ENCODE peak calls at places on chromosomes 6 and 20, in ten cellular contexts. One of them, this sample, is unnamed.

GRCh38 chr6:115783402-115784061 is 277.2 kb downstream of the FRK start:
- DNase-seq in ascending aorta: peak; percentile 60
- DNase-seq in neural crest cell: no peak
- DNase-seq in AG10803: no peak
- DNase-seq in GM20000: no peak
- DNase-seq in kidney epithelial cell: no peak
- DNase-seq in cardiac muscle cell: no peak
- DNase-seq in mesothelial cell of epicardium: no peak
- DNase-seq in upper lobe of right lung: no peak
- DNase-seq in MCF 10A: peak; percentile 28
- DNase-seq in this sample: no peak

GRCh38 chr6:8195040-8195713 is 92.8 kb upstream of the EEF1E1 start:
- DNase-seq in ascending aorta: no peak
- DNase-seq in neural crest cell: no peak
- DNase-seq in AG10803: no peak
- DNase-seq in GM20000: no peak
- DNase-seq in kidney epithelial cell: no peak
- DNase-seq in cardiac muscle cell: peak; percentile 18
- DNase-seq in mesothelial cell of epicardium: no peak
- DNase-seq in upper lobe of right lung: no peak
- DNase-seq in MCF 10A: no peak
- DNase-seq in this sample: no peak

GRCh38 chr6:148509152-148509571 is 166.5 kb downstream of the SASH1 start:
- DNase-seq in ascending aorta: no peak
- DNase-seq in neural crest cell: no peak
- DNase-seq in AG10803: peak; percentile 55
- DNase-seq in GM20000: no peak
- DNase-seq in kidney epithelial cell: no peak
- DNase-seq in cardiac muscle cell: no peak
- DNase-seq in mesothelial cell of epicardium: no peak
- DNase-seq in upper lobe of right lung: no peak
- DNase-seq in MCF 10A: no peak
- DNase-seq in this sample: no peak

GRCh38 chr6:159959976-159960384 is 8.9 kb upstream of the IGF2R start:
- DNase-seq in ascending aorta: no peak
- DNase-seq in neural crest cell: no peak
- DNase-seq in AG10803: peak; percentile 39
- DNase-seq in GM20000: no peak
- DNase-seq in kidney epithelial cell: no peak
- DNase-seq in cardiac muscle cell: no peak
- DNase-seq in mesothelial cell of epicardium: no peak
- DNase-seq in upper lobe of right lung: no peak
- DNase-seq in MCF 10A: no peak
- DNase-seq in this sample: no peak

GRCh38 chr6:161418458-161418945 is 144.6 kb upstream of the AGPAT4 start:
- DNase-seq in ascending aorta: no peak
- DNase-seq in neural crest cell: peak; percentile 61
- DNase-seq in AG10803: peak; percentile 85
- DNase-seq in GM20000: peak; percentile 57
- DNase-seq in kidney epithelial cell: peak; percentile 55
- DNase-seq in cardiac muscle cell: peak; percentile 81
- DNase-seq in mesothelial cell of epicardium: no peak
- DNase-seq in upper lobe of right lung: no peak
- DNase-seq in MCF 10A: peak; percentile 82
- DNase-seq in this sample: no peak

GRCh38 chr6:157265630-157266029 is 57.7 kb downstream of the TMEM242 start:
- DNase-seq in ascending aorta: no peak
- DNase-seq in neural crest cell: no peak
- DNase-seq in AG10803: no peak
- DNase-seq in GM20000: no peak
- DNase-seq in kidney epithelial cell: no peak
- DNase-seq in cardiac muscle cell: no peak
- DNase-seq in mesothelial cell of epicardium: no peak
- DNase-seq in upper lobe of right lung: peak; percentile 9
- DNase-seq in MCF 10A: no peak
- DNase-seq in this sample: no peak

GRCh38 chr20:23133560-23133998 is 47.5 kb upstream of the CD93 start:
- DNase-seq in ascending aorta: no peak
- DNase-seq in neural crest cell: no peak
- DNase-seq in AG10803: no peak
- DNase-seq in GM20000: no peak
- DNase-seq in kidney epithelial cell: no peak
- DNase-seq in cardiac muscle cell: no peak
- DNase-seq in mesothelial cell of epicardium: no peak
- DNase-seq in upper lobe of right lung: no peak
- DNase-seq in MCF 10A: no peak
- DNase-seq in this sample: no peak

GRCh38 chr6:10478187-10479040 is 42.7 kb upstream of the GCNT2 start:
- DNase-seq in ascending aorta: no peak
- DNase-seq in neural crest cell: peak; percentile 6
- DNase-seq in AG10803: peak; percentile 24
- DNase-seq in GM20000: peak; percentile 77
- DNase-seq in kidney epithelial cell: no peak
- DNase-seq in cardiac muscle cell: peak; percentile 47
- DNase-seq in mesothelial cell of epicardium: no peak
- DNase-seq in upper lobe of right lung: no peak
- DNase-seq in MCF 10A: peak; percentile 65
- DNase-seq in this sample: no peak

GRCh38 chr20:64065973-64066341 is 3.0 kb downstream of the TCEA2 start:
- DNase-seq in ascending aorta: no peak
- DNase-seq in neural crest cell: no peak
- DNase-seq in AG10803: peak; percentile 87
- DNase-seq in GM20000: peak; percentile 86
- DNase-seq in kidney epithelial cell: peak; percentile 74
- DNase-seq in cardiac muscle cell: no peak
- DNase-seq in mesothelial cell of epicardium: no peak
- DNase-seq in upper lobe of right lung: no peak
- DNase-seq in MCF 10A: peak; percentile 89
- DNase-seq in this sample: no peak

GRCh38 chr6:166365221-166365620 is 17.5 kb downstream of the MPC1 start:
- DNase-seq in ascending aorta: no peak
- DNase-seq in neural crest cell: no peak
- DNase-seq in AG10803: peak; percentile 62
- DNase-seq in GM20000: no peak
- DNase-seq in kidney epithelial cell: no peak
- DNase-seq in cardiac muscle cell: no peak
- DNase-seq in mesothelial cell of epicardium: no peak
- DNase-seq in upper lobe of right lung: no peak
- DNase-seq in MCF 10A: no peak
- DNase-seq in this sample: no peak

GRCh38 chr6:33410711-33411631 is at the start of gene PHF1:
- DNase-seq in ascending aorta: no peak
- DNase-seq in neural crest cell: peak; percentile 51
- DNase-seq in AG10803: peak; percentile 86
- DNase-seq in GM20000: peak; percentile 92
- DNase-seq in kidney epithelial cell: no peak
- DNase-seq in cardiac muscle cell: peak; percentile 67
- DNase-seq in mesothelial cell of epicardium: peak; percentile 56
- DNase-seq in upper lobe of right lung: no peak
- DNase-seq in MCF 10A: peak; percentile 82
- DNase-seq in this sample: no peak

GRCh38 chr20:24783631-24784492 is 165.2 kb upstream of the CST7 start:
- DNase-seq in ascending aorta: no peak
- DNase-seq in neural crest cell: no peak
- DNase-seq in AG10803: no peak
- DNase-seq in GM20000: peak; percentile 41
- DNase-seq in kidney epithelial cell: no peak
- DNase-seq in cardiac muscle cell: no peak
- DNase-seq in mesothelial cell of epicardium: no peak
- DNase-seq in upper lobe of right lung: peak; percentile 35
- DNase-seq in MCF 10A: no peak
- DNase-seq in this sample: no peak
- TF ChIP-seq CTCF in ascending aorta: no peak
- TF ChIP-seq CTCF in neural crest cell: peak; percentile 19
- TF ChIP-seq CTCF in AG10803: no peak
- TF ChIP-seq CTCF in GM20000: peak; percentile 26
- TF ChIP-seq CTCF in kidney epithelial cell: no peak
- TF ChIP-seq CTCF in cardiac muscle cell: no peak
- TF ChIP-seq CTCF in mesothelial cell of epicardium: no peak
- TF ChIP-seq CTCF in upper lobe of right lung: no peak
- TF ChIP-seq CTCF in MCF 10A: no peak
- TF ChIP-seq CTCF in this sample: no peak

GRCh38 chr6:3822747-3823445 is 26.3 kb upstream of the FAM50B start:
- DNase-seq in ascending aorta: no peak
- DNase-seq in neural crest cell: no peak
- DNase-seq in AG10803: peak; percentile 54
- DNase-seq in GM20000: no peak
- DNase-seq in kidney epithelial cell: no peak
- DNase-seq in cardiac muscle cell: no peak
- DNase-seq in mesothelial cell of epicardium: no peak
- DNase-seq in upper lobe of right lung: no peak
- DNase-seq in MCF 10A: no peak
- DNase-seq in this sample: no peak

GRCh38 chr6:3816251-3816650 is 32.9 kb upstream of the FAM50B start:
- DNase-seq in ascending aorta: no peak
- DNase-seq in neural crest cell: no peak
- DNase-seq in AG10803: no peak
- DNase-seq in GM20000: no peak
- DNase-seq in kidney epithelial cell: no peak
- DNase-seq in cardiac muscle cell: no peak
- DNase-seq in mesothelial cell of epicardium: no peak
- DNase-seq in upper lobe of right lung: no peak
- DNase-seq in MCF 10A: no peak
- DNase-seq in this sample: no peak

GRCh38 chr6:3823671-3824070 is 25.5 kb upstream of the FAM50B start:
- DNase-seq in ascending aorta: no peak
- DNase-seq in neural crest cell: no peak
- DNase-seq in AG10803: no peak
- DNase-seq in GM20000: no peak
- DNase-seq in kidney epithelial cell: no peak
- DNase-seq in cardiac muscle cell: no peak
- DNase-seq in mesothelial cell of epicardium: no peak
- DNase-seq in upper lobe of right lung: no peak
- DNase-seq in MCF 10A: no peak
- DNase-seq in this sample: no peak

GRCh38 chr6:3820563-3820962 is 28.6 kb upstream of the FAM50B start:
- DNase-seq in ascending aorta: no peak
- DNase-seq in neural crest cell: no peak
- DNase-seq in AG10803: peak; percentile 53
- DNase-seq in GM20000: no peak
- DNase-seq in kidney epithelial cell: no peak
- DNase-seq in cardiac muscle cell: no peak
- DNase-seq in mesothelial cell of epicardium: no peak
- DNase-seq in upper lobe of right lung: no peak
- DNase-seq in MCF 10A: no peak
- DNase-seq in this sample: no peak

GRCh38 chr6:3819161-3820110 is 29.7 kb upstream of the FAM50B start:
- DNase-seq in ascending aorta: no peak
- DNase-seq in neural crest cell: no peak
- DNase-seq in AG10803: peak; percentile 50
- DNase-seq in GM20000: no peak
- DNase-seq in kidney epithelial cell: no peak
- DNase-seq in cardiac muscle cell: no peak
- DNase-seq in mesothelial cell of epicardium: no peak
- DNase-seq in upper lobe of right lung: no peak
- DNase-seq in MCF 10A: no peak
- DNase-seq in this sample: no peak
- TF ChIP-seq CTCF in ascending aorta: no peak
- TF ChIP-seq CTCF in neural crest cell: no peak
- TF ChIP-seq CTCF in AG10803: no peak
- TF ChIP-seq CTCF in GM20000: no peak
- TF ChIP-seq CTCF in kidney epithelial cell: no peak
- TF ChIP-seq CTCF in cardiac muscle cell: no peak
- TF ChIP-seq CTCF in mesothelial cell of epicardium: no peak
- TF ChIP-seq CTCF in upper lobe of right lung: no peak
- TF ChIP-seq CTCF in MCF 10A: no peak
- TF ChIP-seq CTCF in this sample: no peak

GRCh38 chr6:26420607-26421235 is 18.6 kb downstream of the BTN3A1 start:
- DNase-seq in ascending aorta: no peak
- DNase-seq in neural crest cell: peak; percentile 23
- DNase-seq in AG10803: peak; percentile 32
- DNase-seq in GM20000: peak; percentile 29
- DNase-seq in kidney epithelial cell: no peak
- DNase-seq in cardiac muscle cell: peak; percentile 52
- DNase-seq in mesothelial cell of epicardium: no peak
- DNase-seq in upper lobe of right lung: no peak
- DNase-seq in MCF 10A: peak; percentile 43
- DNase-seq in this sample: peak; percentile 29
- TF ChIP-seq CTCF in ascending aorta: peak; percentile 11
- TF ChIP-seq CTCF in neural crest cell: peak; percentile 60
- TF ChIP-seq CTCF in AG10803: peak; percentile 34
- TF ChIP-seq CTCF in GM20000: peak; percentile 37
- TF ChIP-seq CTCF in kidney epithelial cell: peak; percentile 70
- TF ChIP-seq CTCF in cardiac muscle cell: peak; percentile 45
- TF ChIP-seq CTCF in mesothelial cell of epicardium: no peak
- TF ChIP-seq CTCF in upper lobe of right lung: peak; percentile 41
- TF ChIP-seq CTCF in MCF 10A: peak; percentile 29
- TF ChIP-seq CTCF in this sample: peak; percentile 54

GRCh38 chr20:33169176-33169794 is 1.3 kb downstream of the BPIFA2 start:
- DNase-seq in ascending aorta: no peak
- DNase-seq in neural crest cell: peak; percentile 35
- DNase-seq in AG10803: no peak
- DNase-seq in GM20000: no peak
- DNase-seq in kidney epithelial cell: no peak
- DNase-seq in cardiac muscle cell: no peak
- DNase-seq in mesothelial cell of epicardium: no peak
- DNase-seq in upper lobe of right lung: no peak
- DNase-seq in MCF 10A: peak; percentile 9
- DNase-seq in this sample: no peak
- TF ChIP-seq CTCF in ascending aorta: no peak
- TF ChIP-seq CTCF in neural crest cell: peak; percentile 72
- TF ChIP-seq CTCF in AG10803: peak; percentile 33
- TF ChIP-seq CTCF in GM20000: no peak
- TF ChIP-seq CTCF in kidney epithelial cell: peak; percentile 52
- TF ChIP-seq CTCF in cardiac muscle cell: peak; percentile 33
- TF ChIP-seq CTCF in mesothelial cell of epicardium: peak; percentile 82
- TF ChIP-seq CTCF in upper lobe of right lung: peak; percentile 35
- TF ChIP-seq CTCF in MCF 10A: peak; percentile 46
- TF ChIP-seq CTCF in this sample: peak; percentile 29

GRCh38 chr20:61724376-61724775 is 341.3 kb downstream of the TAF4 start:
- DNase-seq in ascending aorta: no peak
- DNase-seq in neural crest cell: no peak
- DNase-seq in AG10803: peak; percentile 11
- DNase-seq in GM20000: no peak
- DNase-seq in kidney epithelial cell: no peak
- DNase-seq in cardiac muscle cell: peak; percentile 5
- DNase-seq in mesothelial cell of epicardium: no peak
- DNase-seq in upper lobe of right lung: no peak
- DNase-seq in MCF 10A: no peak
- DNase-seq in this sample: no peak
- TF ChIP-seq CTCF in ascending aorta: no peak
- TF ChIP-seq CTCF in neural crest cell: peak; percentile 51
- TF ChIP-seq CTCF in AG10803: peak; percentile 27
- TF ChIP-seq CTCF in GM20000: peak; percentile 5
- TF ChIP-seq CTCF in kidney epithelial cell: peak; percentile 43
- TF ChIP-seq CTCF in cardiac muscle cell: no peak
- TF ChIP-seq CTCF in mesothelial cell of epicardium: no peak
- TF ChIP-seq CTCF in upper lobe of right lung: peak; percentile 12
- TF ChIP-seq CTCF in MCF 10A: peak; percentile 31
- TF ChIP-seq CTCF in this sample: no peak

GRCh38 chr6:120112980-120113379 is 763.4 kb upstream of the MAN1A1 start:
- DNase-seq in ascending aorta: no peak
- DNase-seq in neural crest cell: no peak
- DNase-seq in AG10803: no peak
- DNase-seq in GM20000: no peak
- DNase-seq in kidney epithelial cell: no peak
- DNase-seq in cardiac muscle cell: no peak
- DNase-seq in mesothelial cell of epicardium: no peak
- DNase-seq in upper lobe of right lung: no peak
- DNase-seq in MCF 10A: no peak
- DNase-seq in this sample: no peak
- TF ChIP-seq CTCF in ascending aorta: no peak
- TF ChIP-seq CTCF in neural crest cell: no peak
- TF ChIP-seq CTCF in AG10803: no peak
- TF ChIP-seq CTCF in GM20000: no peak
- TF ChIP-seq CTCF in kidney epithelial cell: no peak
- TF ChIP-seq CTCF in cardiac muscle cell: no peak
- TF ChIP-seq CTCF in mesothelial cell of epicardium: no peak
- TF ChIP-seq CTCF in upper lobe of right lung: no peak
- TF ChIP-seq CTCF in MCF 10A: no peak
- TF ChIP-seq CTCF in this sample: no peak

This sample was measured in CD4-positive, alpha-beta T cell.